ENCODE peak calls at places on chromosomes 7 and 10, in seven cellular contexts. B is progenitor cell of endocrine pancreas, D is RWPE1, V is nephron progenitor cell, Q is endothelial cell, S is cardiac muscle cell, P is GM12878. H is an unnamed sample.

GRCh38 chr10:62054825-62055224 is 153.3 kb downstream of the ARID5B start:
- DNase-seq in B (no peak), D (no peak), V (no peak), Q (no peak), S (no peak), P (no peak), H (no peak)

GRCh38 chr7:81014266-81014665 is 95.4 kb upstream of the SEMA3C start:
- DNase-seq in B (no peak), D (peak; percentile 46), V (no peak), Q (no peak), S (no peak), P (no peak), H (no peak)

GRCh38 chr10:124989526-124989925 is 47.6 kb downstream of the ZRANB1 start:
- DNase-seq in B (peak; percentile 0), D (no peak), V (no peak), Q (no peak), S (no peak), P (no peak), H (no peak)

GRCh38 chr10:9596368-9596920 is 1421.2 kb upstream of the CELF2 start:
- DNase-seq in B (no peak), D (peak; percentile 68), V (no peak), Q (no peak), S (no peak), P (no peak), H (no peak)

GRCh38 chr7:126541416-126541815 is 711.3 kb downstream of the GRM8 start:
- DNase-seq in B (no peak), D (no peak), V (no peak), Q (no peak), S (no peak), P (no peak), H (no peak)

GRCh38 chr10:28459453-28460144 is 73.3 kb upstream of the WAC start:
- DNase-seq in B (no peak), D (no peak), V (no peak), Q (no peak), S (no peak), P (no peak), H (no peak)

GRCh38 chr7:18508441-18509427 is 13.2 kb downstream of the HDAC9 start:
- DNase-seq in B (no peak), D (peak; percentile 89), V (no peak), Q (no peak), S (peak; percentile 45), P (no peak), H (no peak)

GRCh38 chr10:4835494-4835918 is 9.5 kb downstream of the AKR1E2 start:
- DNase-seq in B (no peak), D (no peak), V (no peak), Q (no peak), S (no peak), P (no peak), H (no peak)

GRCh38 chr10:14429043-14429713 is 98.5 kb upstream of the FRMD4A start:
- DNase-seq in B (no peak), D (no peak), V (no peak), Q (no peak), S (no peak), P (no peak), H (no peak)

GRCh38 chr10:100562008-100562672 is 26.4 kb downstream of the HIF1AN start:
- DNase-seq in B (peak; percentile 71), D (peak; percentile 92), V (peak; percentile 88), Q (peak; percentile 88), S (peak; percentile 87), P (peak; percentile 16), H (peak; percentile 68)

GRCh38 chr10:96999337-96999736 is 167.2 kb downstream of the LCOR start:
- DNase-seq in B (no peak), D (no peak), V (no peak), Q (no peak), S (no peak), P (no peak), H (no peak)

GRCh38 chr7:79452032-79452494 is 1.4 kb downstream of the MAGI2 start:
- DNase-seq in B (peak; percentile 61), D (peak; percentile 77), V (peak; percentile 79), Q (peak; percentile 65), S (peak; percentile 91), P (no peak), H (peak; percentile 69)

GRCh38 chr7:43890468-43890867 is 15.9 kb downstream of the URGCP start:
- DNase-seq in B (no peak), D (no peak), V (no peak), Q (no peak), S (no peak), P (no peak), H (no peak)

GRCh38 chr7:43884617-43885016 is 15.3 kb upstream of the MRPS24 start:
- DNase-seq in B (no peak), D (no peak), V (no peak), Q (no peak), S (no peak), P (no peak), H (no peak)

GRCh38 chr7:43891069-43891955 is 15.1 kb downstream of the URGCP start:
- DNase-seq in B (no peak), D (no peak), V (no peak), Q (no peak), S (no peak), P (no peak), H (no peak)

GRCh38 chr7:43884209-43884608 is 14.9 kb upstream of the MRPS24 start:
- DNase-seq in B (no peak), D (no peak), V (no peak), Q (no peak), S (no peak), P (no peak), H (no peak)

DNA sequence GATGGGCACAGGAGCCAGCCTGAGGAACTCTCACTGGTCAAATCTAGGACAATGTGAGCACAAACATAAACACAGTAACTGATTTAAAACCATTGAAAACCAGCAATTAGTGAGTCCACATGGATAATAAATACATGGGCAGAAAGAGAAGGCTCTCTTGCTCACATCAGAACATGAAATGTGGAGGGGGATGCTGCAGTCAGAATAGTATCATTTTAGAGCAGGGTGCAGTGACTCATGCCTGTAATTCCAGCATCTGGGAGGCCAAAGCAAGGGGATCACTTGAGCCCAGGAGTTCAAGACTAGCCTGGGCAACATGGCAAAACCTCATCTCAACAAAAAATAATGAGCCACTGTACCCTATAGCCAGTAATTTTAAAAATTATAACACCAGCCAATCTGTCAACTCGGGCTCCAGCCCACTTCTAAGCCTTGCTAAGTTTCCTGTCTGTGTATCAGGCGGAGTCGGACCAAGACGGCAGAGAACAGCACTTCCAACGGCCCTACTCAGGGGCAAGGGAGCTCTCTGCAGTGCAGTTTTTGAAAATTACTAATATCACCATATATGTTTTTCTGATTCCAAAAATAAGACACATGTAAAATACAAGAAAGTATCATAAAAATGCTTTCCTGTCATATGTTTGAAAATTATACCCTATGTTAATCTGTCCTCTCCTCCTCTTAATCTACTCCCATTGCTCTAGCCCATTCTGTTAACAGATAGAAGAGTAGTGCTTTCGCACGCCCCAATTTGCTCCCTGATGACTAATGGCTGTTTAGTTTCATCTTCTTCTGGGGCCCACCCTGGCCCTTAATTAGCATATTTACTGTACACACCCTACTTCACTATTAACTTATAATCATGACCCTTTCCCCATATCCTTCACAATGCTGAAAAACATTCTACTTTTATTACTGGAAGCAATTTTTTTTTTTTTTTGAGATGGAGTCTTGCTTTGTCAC is 17.1 kb downstream of the URGCP start:
- DNase-seq in B (no peak), D (no peak), V (no peak), Q (no peak), S (no peak), P (no peak), H (no peak)
- TF ChIP-seq CTCF in B (no peak), D (no peak), V (no peak), Q (no peak), S (no peak), P (no peak), H (no peak)

GRCh38 chr7:82410461-82410860 is 33.1 kb downstream of the CACNA2D1 start:
- DNase-seq in B (no peak), D (no peak), V (no peak), Q (no peak), S (peak; percentile 81), P (no peak), H (no peak)

GRCh38 chr7:82404094-82404493 is 39.5 kb downstream of the CACNA2D1 start:
- DNase-seq in B (no peak), D (no peak), V (no peak), Q (no peak), S (no peak), P (no peak), H (no peak)

GRCh38 chr7:82405291-82405690 is 38.3 kb downstream of the CACNA2D1 start:
- DNase-seq in B (no peak), D (no peak), V (no peak), Q (no peak), S (no peak), P (no peak), H (no peak)

GRCh38 chr7:82406937-82407336 is 36.6 kb downstream of the CACNA2D1 start:
- DNase-seq in B (no peak), D (no peak), V (no peak), Q (no peak), S (no peak), P (no peak), H (no peak)

DNA sequence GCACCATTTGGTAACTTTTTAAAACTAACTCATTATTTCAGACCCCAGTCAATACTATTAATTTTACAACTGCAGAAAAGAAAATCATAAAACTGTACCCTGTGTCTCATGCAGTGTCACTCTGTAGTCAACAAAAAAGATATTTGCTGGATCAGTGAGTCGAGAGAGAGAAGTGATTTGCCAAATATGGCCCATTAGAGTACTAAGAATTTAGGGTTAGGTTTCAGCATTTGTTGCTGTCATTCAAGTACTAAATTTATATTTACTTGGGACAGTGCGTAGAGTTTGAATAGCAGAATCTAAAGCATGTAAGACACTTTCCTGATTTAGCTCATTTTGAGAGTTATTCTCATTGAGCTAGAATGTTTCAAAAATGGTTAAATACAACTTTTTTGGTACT is 38.9 kb downstream of the CACNA2D1 start:
- DNase-seq in B (no peak), D (no peak), V (no peak), Q (no peak), S (no peak), P (no peak), H (no peak)
- TF ChIP-seq CTCF in B (no peak), D (no peak), V (no peak), Q (no peak), S (no peak), P (no peak), H (no peak)

DNA sequence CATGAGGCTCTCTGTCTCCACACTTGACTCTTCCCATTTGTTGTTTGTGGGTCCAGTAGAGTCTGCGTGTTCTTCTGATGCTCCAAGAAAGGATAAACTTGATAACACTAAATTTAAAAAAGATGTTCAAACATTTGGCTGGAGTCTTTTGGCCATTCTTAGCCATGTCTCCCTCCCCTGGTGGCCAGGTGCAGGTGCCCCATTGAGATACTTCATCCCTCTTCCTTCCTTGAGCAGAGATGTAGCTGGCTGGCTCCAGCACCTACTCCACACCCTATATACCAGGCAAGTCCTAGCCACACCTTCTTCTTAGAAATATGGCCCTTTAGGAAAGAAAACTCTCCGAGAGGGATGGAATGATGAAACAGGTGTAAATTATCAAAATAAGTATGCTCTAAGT is 103.2 kb upstream of the GJD4 start:
- DNase-seq in B (no peak), D (no peak), V (no peak), Q (no peak), S (no peak), P (no peak), H (no peak)
- TF ChIP-seq CTCF in B (peak; percentile 26), D (no peak), V (no peak), Q (no peak), S (no peak), P (no peak), H (no peak)

GRCh38 chr7:108097703-108098102 is 32.5 kb downstream of the LAMB4 start:
- DNase-seq in B (no peak), D (peak; percentile 22), V (no peak), Q (peak; percentile 25), S (no peak), P (no peak), H (no peak)
- TF ChIP-seq CTCF in B (peak; percentile 36), D (peak; percentile 22), V (peak; percentile 30), Q (peak; percentile 83), S (peak; percentile 38), P (peak; percentile 22), H (peak; percentile 47)

H was measured in neural crest cell.